ENCODE peak calls at places on chromosome 17, in seven cellular contexts. M, T, H, E, Q, Z and I are unnamed samples.

GRCh38 chr17:50201226-50201854 is at the start of gene COL1A1:
- DNase-seq in M (no peak), Z (peak; percentile 97), H (peak; percentile 91), E (peak; percentile 96), T (no peak), Q (peak; percentile 80), I (peak; percentile 59)

GRCh38 chr17:63692195-63692816 is 7.6 kb downstream of the LIMD2 start:
- DNase-seq in Q (no peak), Z (no peak), H (no peak), E (no peak), M (no peak), T (no peak), I (no peak)

GRCh38 chr17:27544350-27545131 is 86.4 kb upstream of the LGALS9 start:
- DNase-seq in T (no peak), E (no peak), Q (no peak), M (no peak), Z (no peak), H (no peak), I (no peak)

GRCh38 chr17:67833946-67834631 is 8.8 kb downstream of the BPTF start:
- DNase-seq in Q (no peak), E (no peak), H (no peak), M (no peak), T (no peak), Z (no peak), I (no peak)

GRCh38 chr17:37691807-37692206 is 48.6 kb upstream of the DDX52 start:
- DNase-seq in Q (no peak), H (no peak), M (no peak), T (no peak), Z (no peak), E (no peak), I (no peak)

GRCh38 chr17:42428141-42428944 is 5.3 kb upstream of the CAVIN1 start:
- DNase-seq in Z (peak; percentile 32), T (peak; percentile 88), H (peak; percentile 75), Q (no peak), E (no peak), M (no peak), I (peak; percentile 36)

GRCh38 chr17:43338886-43339516 is 59.8 kb upstream of the ARL4D start:
- DNase-seq in Q (peak; percentile 71), M (no peak), T (no peak), Z (peak; percentile 89), H (peak; percentile 80), E (peak; percentile 71), I (peak; percentile 68)

GRCh38 chr17:73284339-73284738 is 22.7 kb upstream of the CPSF4L start:
- DNase-seq in Z (no peak), H (no peak), E (no peak), T (no peak), Q (no peak), M (no peak), I (no peak)

GRCh38 chr17:42817866-42818265 is 6.2 kb downstream of the BECN1 start:
- DNase-seq in H (no peak), E (no peak), Q (no peak), Z (no peak), M (no peak), T (no peak), I (no peak)

GRCh38 chr17:58262149-58262548 is 18.6 kb downstream of the MPO start:
- DNase-seq in H (no peak), T (no peak), M (peak; percentile 55), E (no peak), Q (no peak), Z (no peak), I (no peak)

GRCh38 chr17:32801193-32801592 is 75.7 kb downstream of the MYO1D start:
- DNase-seq in E (no peak), T (no peak), Z (no peak), Q (no peak), H (no peak), M (no peak), I (no peak)

GRCh38 chr17:74325743-74326379 is at the start of gene KIF19:
- DNase-seq in Q (peak; percentile 54), T (no peak), E (no peak), H (no peak), M (no peak), Z (no peak), I (no peak)

GRCh38 chr17:80476877-80477646 is 655 bp upstream of the NPTX1 start:
- DNase-seq in Z (no peak), H (no peak), Q (no peak), E (no peak), T (no peak), M (no peak), I (no peak)

GRCh38 chr17:12522743-12523181 is 142.9 kb upstream of the MYOCD start:
- DNase-seq in E (no peak), M (no peak), H (no peak), T (no peak), Q (no peak), Z (no peak), I (no peak)

GRCh38 chr17:67867591-67867990 is 42.3 kb downstream of the BPTF start:
- DNase-seq in E (no peak), M (no peak), Z (no peak), Q (no peak), H (no peak), T (no peak), I (no peak)

GRCh38 chr17:54992797-54993639 is 24.5 kb downstream of the STXBP4 start:
- DNase-seq in Z (no peak), Q (no peak), T (peak; percentile 53), E (no peak), H (no peak), M (no peak), I (no peak)

GRCh38 chr17:80080081-80080480 is 21.3 kb upstream of the GAA start:
- DNase-seq in M (no peak), T (no peak), H (no peak), Z (no peak), E (no peak), Q (no peak), I (no peak)

GRCh38 chr17:49995055-49995738 is at the start of gene DLX3:
- DNase-seq in H (no peak), T (no peak), E (peak; percentile 38), M (no peak), Z (peak; percentile 86), Q (peak; percentile 70), I (no peak)

GRCh38 chr17:28500712-28501379 is 5.3 kb upstream of the FOXN1 start:
- DNase-seq in Z (no peak), H (no peak), E (no peak), Q (no peak), T (no peak), M (no peak), I (no peak)

GRCh38 chr17:78789663-78790181 is 7.6 kb upstream of the CYTH1 start:
- DNase-seq in Q (peak; percentile 72), Z (peak; percentile 87), H (peak; percentile 91), T (no peak), M (peak; percentile 95), E (no peak), I (peak; percentile 83)

GRCh38 chr17:58097384-58098088 is 14.3 kb downstream of the DYNLL2 start:
- DNase-seq in M (peak; percentile 39), Q (no peak), H (no peak), E (no peak), Z (no peak), T (no peak), I (no peak)

GRCh38 chr17:74968361-74968780 is 4.2 kb downstream of the HID1 start:
- DNase-seq in Q (no peak), H (no peak), E (no peak), T (no peak), M (no peak), Z (no peak), I (no peak)

GRCh38 chr17:48037036-48037881 is at the start of gene COPZ2:
- DNase-seq in Q (peak; percentile 75), T (no peak), M (no peak), Z (peak; percentile 87), H (no peak), E (peak; percentile 63), I (peak; percentile 80)

DNA sequence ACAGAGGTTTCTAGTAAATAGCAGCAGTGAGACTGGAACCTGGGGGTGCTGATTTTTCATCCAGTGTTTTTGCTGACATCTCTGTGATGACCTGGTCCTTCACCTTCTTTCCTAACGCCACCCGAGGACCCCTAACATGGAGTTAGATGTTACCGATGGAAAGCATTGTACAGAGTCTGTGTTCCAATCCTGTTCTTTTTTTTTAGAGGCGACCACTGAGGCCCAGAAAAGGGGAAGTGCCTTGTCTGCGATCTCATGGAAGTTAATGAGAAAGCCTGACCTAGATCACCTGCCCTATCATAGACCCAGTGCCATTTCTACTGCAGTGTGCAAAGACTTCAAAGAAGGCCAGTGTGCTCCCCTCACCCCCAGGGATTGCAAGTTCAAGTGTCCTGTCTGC is 362.5 kb downstream of the CA10 start:
- DNase-seq in H (no peak), M (no peak), T (no peak), E (no peak), Z (no peak), Q (no peak), I (no peak)
- TF ChIP-seq POLR2A in H (no peak), M (no peak), T (no peak), E (no peak), Z (no peak), Q (no peak), I (no peak)

GRCh38 chr17:61314368-61315078 is 85.1 kb upstream of the TBX2 start:
- DNase-seq in M (no peak), Q (peak; percentile 60), H (no peak), T (no peak), E (peak; percentile 69), Z (no peak), I (no peak)
- TF ChIP-seq CTCF in M (peak; percentile 42), Q (peak; percentile 29), H (no peak), T (peak; percentile 8), E (peak; percentile 12), Z (no peak), I (no peak)

DNA sequence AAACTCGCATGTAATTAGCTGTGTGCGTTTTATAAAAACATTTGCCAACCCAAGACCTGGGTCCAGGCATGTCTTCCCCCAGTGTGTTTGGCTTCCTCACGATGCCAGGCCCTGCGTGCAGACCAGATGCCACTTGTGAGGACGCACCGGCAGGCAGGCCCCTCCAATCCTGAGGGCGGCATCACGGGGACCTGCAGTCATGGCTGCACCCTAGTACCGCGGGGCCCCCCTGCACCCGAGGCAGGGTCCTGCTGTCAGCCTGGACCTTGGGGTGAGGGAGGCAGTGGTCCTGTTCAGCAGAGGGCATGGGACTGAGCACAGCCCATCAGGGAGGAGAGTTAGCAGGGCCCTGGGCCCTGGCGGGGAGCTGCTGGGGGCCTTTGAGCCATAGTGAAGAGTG is 55.3 kb upstream of the ZNF750 start:
- DNase-seq in Q (no peak), M (no peak), T (no peak), H (no peak), E (no peak), Z (no peak), I (no peak)
- TF ChIP-seq POLR2A in Q (no peak), M (no peak), T (no peak), H (no peak), E (no peak), Z (no peak), I (no peak)

GRCh38 chr17:19718613-19719364 is 2.4 kb upstream of the SLC47A2 start:
- DNase-seq in Q (no peak), T (no peak), Z (no peak), H (no peak), E (no peak), M (no peak), I (peak; percentile 50)
- TF ChIP-seq CTCF in Q (no peak), T (peak; percentile 50), Z (no peak), H (peak; percentile 28), E (no peak), M (no peak), I (peak; percentile 32)